ENCODE peak calls at places on chromosomes 12 and 14, in eight cellular contexts. P is stimulated activated CD4-positive, alpha-beta T cell treated with anti-CD3 and anti-CD28 coated beads, TNF-alpha, amount 100 ng/mL, for 1 hour; O is GM12864; U is activated T-cell treated with anti-CD3 and anti-CD28 coated beads for 24 hours; R is HTR-8/SVneo; E is neuronal stem cell; N is smooth muscle cell of the brain vasculature; A is cardiac fibroblast. J is an unnamed sample.

GRCh38 chr12:83691730-83692129 is 1005.0 kb downstream of the TMTC2 start:
- DNase-seq in P (no peak), O (no peak), U (no peak), R (no peak), E (no peak), N (no peak), A (no peak), J (no peak)

GRCh38 chr14:64800000-64800399 is 79.7 kb downstream of the SPTB start:
- DNase-seq in P (no peak), O (no peak), U (no peak), R (peak; percentile 81), E (no peak), N (no peak), A (peak; percentile 63), J (peak; percentile 54)

GRCh38 chr14:37663498-37663897 is 68.1 kb downstream of the TTC6 start:
- DNase-seq in P (no peak), O (no peak), U (no peak), R (no peak), E (no peak), N (no peak), A (no peak), J (no peak)

GRCh38 chr12:10807186-10807585 is at the start of gene TAS2R8:
- DNase-seq in P (no peak), O (no peak), U (no peak), R (no peak), E (no peak), N (no peak), A (no peak), J (no peak)

GRCh38 chr12:67519824-67520433 is 128.6 kb upstream of the DYRK2 start:
- DNase-seq in P (no peak), O (no peak), U (no peak), R (no peak), E (peak; percentile 20), N (no peak), A (no peak), J (no peak)

GRCh38 chr14:85471744-85472143 is 58.2 kb upstream of the FLRT2 start:
- DNase-seq in P (no peak), O (no peak), U (no peak), R (peak; percentile 51), E (no peak), N (peak; percentile 78), A (peak; percentile 93), J (peak; percentile 74)

GRCh38 chr12:62859203-62859799 is 75.6 kb downstream of the PPM1H start:
- DNase-seq in P (no peak), O (no peak), U (no peak), R (no peak), E (no peak), N (no peak), A (no peak), J (no peak)

GRCh38 chr12:105113094-105113493 is 5.6 kb downstream of the WASHC4 start:
- DNase-seq in P (no peak), O (no peak), U (no peak), R (no peak), E (no peak), N (no peak), A (no peak), J (no peak)

GRCh38 chr14:55625481-55625880 is 45.5 kb downstream of the KTN1 start:
- DNase-seq in P (no peak), O (no peak), U (no peak), R (no peak), E (no peak), N (no peak), A (no peak), J (no peak)

GRCh38 chr14:104223101-104223809 is 84.9 kb downstream of the KIF26A start:
- DNase-seq in P (no peak), O (no peak), U (no peak), R (no peak), E (no peak), N (no peak), A (no peak), J (no peak)

GRCh38 chr12:31322651-31323248 is 3.2 kb downstream of the SINHCAF start:
- DNase-seq in P (no peak), O (no peak), U (no peak), R (no peak), E (peak; percentile 21), N (no peak), A (peak; percentile 62), J (peak; percentile 64)

GRCh38 chr12:47378907-47379306 is 299.1 kb upstream of the AMIGO2 start:
- DNase-seq in P (no peak), O (no peak), U (no peak), R (no peak), E (no peak), N (no peak), A (peak; percentile 59), J (peak; percentile 60)

GRCh38 chr14:55122441-55122986 is 6.5 kb upstream of the LGALS3 start:
- DNase-seq in P (no peak), O (no peak), U (no peak), R (no peak), E (no peak), N (no peak), A (peak; percentile 39), J (peak; percentile 5)

GRCh38 chr14:54597795-54598443 is 31.0 kb downstream of the SAMD4A start:
- DNase-seq in P (no peak), O (no peak), U (no peak), R (no peak), E (no peak), N (no peak), A (peak; percentile 32), J (peak; percentile 44)

GRCh38 chr14:50335389-50335788 is 23.3 kb downstream of the DMAC2L start:
- DNase-seq in P (no peak), O (no peak), U (no peak), R (no peak), E (peak; percentile 81), N (no peak), A (peak; percentile 78), J (no peak)

GRCh38 chr12:66275040-66275439 is 27.3 kb upstream of the HELB start:
- DNase-seq in P (no peak), O (no peak), U (no peak), R (no peak), E (no peak), N (no peak), A (no peak), J (no peak)

GRCh38 chr14:36054353-36055051 is 122.0 kb downstream of the PTCSC3 start:
- DNase-seq in P (no peak), O (no peak), U (no peak), R (no peak), E (no peak), N (no peak), A (no peak), J (no peak)

GRCh38 chr14:72892879-72893635 is 844 bp downstream of the DPF3 start:
- DNase-seq in P (no peak), O (no peak), U (no peak), R (peak; percentile 42), E (no peak), N (no peak), A (peak; percentile 36), J (peak; percentile 15)

GRCh38 chr12:93381183-93381975 is 3.7 kb downstream of the NUDT4 start:
- DNase-seq in P (no peak), O (no peak), U (no peak), R (no peak), E (no peak), N (no peak), A (no peak), J (no peak)

GRCh38 chr12:46110220-46110700 is 119.9 kb upstream of the SCAF11 start:
- DNase-seq in P (no peak), O (no peak), U (no peak), R (no peak), E (no peak), N (no peak), A (no peak), J (no peak)

GRCh38 chr12:104243551-104243950 is 28.0 kb downstream of the TXNRD1 start:
- DNase-seq in P (no peak), O (no peak), U (no peak), R (no peak), E (no peak), N (no peak), A (no peak), J (no peak)

GRCh38 chr14:96166475-96167223 is 38.0 kb upstream of the BDKRB2 start:
- DNase-seq in P (no peak), O (no peak), U (no peak), R (no peak), E (no peak), N (no peak), A (no peak), J (no peak)

GRCh38 chr14:21711360-21711961 is 37.8 kb upstream of the OR4E1 start:
- DNase-seq in P (no peak), O (peak; percentile 8), U (peak; percentile 21), R (peak; percentile 25), E (peak; percentile 30), N (peak; percentile 1), A (peak; percentile 73), J (no peak)

GRCh38 chr12:47755655-47756562 is 2.8 kb downstream of the RAPGEF3 start:
- DNase-seq in P (no peak), O (peak; percentile 63), U (peak; percentile 17), R (no peak), E (no peak), N (no peak), A (no peak), J (peak; percentile 45)

GRCh38 chr14:101071493-101071891 is 168.0 kb upstream of the RTL1 start:
- DNase-seq in P (no peak), O (no peak), U (no peak), R (no peak), E (no peak), N (no peak), A (no peak), J (no peak)

GRCh38 chr12:18375131-18375530 is 113.8 kb downstream of the PIK3C2G start:
- DNase-seq in P (no peak), O (no peak), U (no peak), R (no peak), E (no peak), N (no peak), A (peak; percentile 2), J (no peak)

GRCh38 chr14:92551066-92551841 is 37.7 kb downstream of the RIN3 start:
- DNase-seq in P (no peak), O (peak; percentile 62), U (no peak), R (no peak), E (no peak), N (no peak), A (no peak), J (no peak)

GRCh38 chr14:70601162-70601561 is 707 bp upstream of the MED6 start:
- DNase-seq in P (no peak), O (no peak), U (no peak), R (peak; percentile 48), E (no peak), N (no peak), A (peak; percentile 76), J (no peak)

J was measured in MG63.